ENCODE peak calls at places on chromosomes 6 and 20, in six cellular contexts. P is PC-3, C is mesendoderm, E is ovary, U is GM23248, O is cardiac muscle cell. K is an unnamed sample. For H3K4me1, the result is how much of the 10 kb centered on the place peaks cover.

GRCh38 chr6:21845018-21845417 is 251.5 kb downstream of the SOX4 start:
- DNase-seq in P (no peak), C (no peak), E (no peak), U (no peak), O (peak), K (no peak)

GRCh38 chr6:139943391-139943790 is 568.9 kb upstream of the CITED2 start:
- DNase-seq in P (peak), C (no peak), E (no peak), U (peak), O (peak), K (peak)

GRCh38 chr6:13427838-13428527 is 59.4 kb downstream of the GFOD1 start:
- DNase-seq in P (no peak), C (peak), E (no peak), U (no peak), O (no peak), K (no peak)

GRCh38 chr6:116500969-116501433 is 10.4 kb upstream of the CALHM5 start:
- DNase-seq in P (no peak), C (peak), E (no peak), U (peak), O (peak), K (no peak)

GRCh38 chr6:156687875-156688549 is 89.2 kb upstream of the ARID1B start:
- DNase-seq in P (peak), C (peak), E (no peak), U (peak), O (peak), K (peak)

GRCh38 chr6:46573140-46573539 is 79.5 kb downstream of the CYP39A1 start:
- DNase-seq in P (no peak), C (no peak), E (no peak), U (no peak), O (no peak), K (no peak)

GRCh38 chr6:159098636-159099106 is 53.9 kb upstream of the TAGAP start:
- DNase-seq in P (no peak), C (no peak), E (no peak), U (no peak), O (no peak), K (no peak)

GRCh38 chr20:20561172-20561571 is 151.3 kb downstream of the RALGAPA2 start:
- DNase-seq in P (no peak), C (no peak), E (no peak), U (no peak), O (no peak), K (no peak)

GRCh38 chr6:32397252-32397920 is 9.6 kb downstream of the BTNL2 start:
- DNase-seq in P (no peak), C (no peak), E (no peak), U (peak), O (no peak), K (no peak)

GRCh38 chr6:152305672-152306071 is 331.5 kb downstream of the SYNE1 start:
- DNase-seq in P (no peak), C (no peak), E (no peak), U (no peak), O (no peak), K (no peak)

GRCh38 chr20:10919549-10920140 is 245.8 kb upstream of the JAG1 start:
- DNase-seq in P (peak), C (no peak), E (peak), U (peak), O (peak), K (peak)

GRCh38 chr20:63846128-63846771 is 15.0 kb upstream of the ABHD16B start:
- DNase-seq in P (peak), C (peak), E (peak), U (peak), O (peak), K (peak)

GRCh38 chr20:6692566-6693168 is 74.8 kb upstream of the BMP2 start:
- DNase-seq in P (peak), C (no peak), E (no peak), U (no peak), O (no peak), K (no peak)

GRCh38 chr6:68059894-68060293 is 575.2 kb upstream of the ADGRB3 start:
- DNase-seq in P (no peak), C (no peak), E (no peak), U (no peak), O (peak), K (no peak)

GRCh38 chr6:13395272-13396237 is 67.2 kb upstream of the TBC1D7 start:
- DNase-seq in P (peak), C (peak), E (peak), U (peak), O (peak), K (no peak)

GRCh38 chr6:139313784-139314545 is 22.2 kb upstream of the TXLNB start:
- DNase-seq in P (no peak), C (peak), E (no peak), U (no peak), O (no peak), K (peak)

GRCh38 chr6:123821112-123821511 is 17.4 kb downstream of the NKAIN2 start:
- DNase-seq in P (no peak), C (no peak), E (no peak), U (no peak), O (no peak), K (no peak)

GRCh38 chr6:28864321-28864923 is 59.4 kb downstream of the TRIM27 start:
- DNase-seq in P (no peak), C (no peak), E (no peak), U (no peak), O (no peak), K (peak)

GRCh38 chr6:102415891-102416290 is 1022.4 kb downstream of the GRIK2 start:
- DNase-seq in P (no peak), C (no peak), E (no peak), U (no peak), O (no peak), K (no peak)

GRCh38 chr6:27889275-27889627 is 22.9 kb downstream of the OR2B2 start:
- DNase-seq in P (no peak), C (no peak), E (no peak), U (no peak), O (no peak), K (no peak)

GRCh38 chr6:134402372-134402984 is 84.6 kb upstream of the SGK1 start:
- DNase-seq in P (no peak), C (no peak), E (no peak), U (peak), O (no peak), K (no peak)

GRCh38 chr6:8481727-8482126 is 46.4 kb upstream of the SLC35B3 start:
- DNase-seq in P (peak), C (peak), E (no peak), U (peak), O (peak), K (no peak)

GRCh38 chr20:29427201-29428060 is 1830.0 kb upstream of the DEFB115 start:
- DNase-seq in P (no peak), C (no peak), E (no peak), U (no peak), O (no peak), K (no peak)

GRCh38 chr6:5731435-5731834 is 275.3 kb downstream of the NRN1 start:
- DNase-seq in P (no peak), C (no peak), E (no peak), U (no peak), O (no peak), K (no peak)

GRCh38 chr20:8287328-8287727 is 155.3 kb downstream of the PLCB1 start:
- DNase-seq in P (no peak), C (peak), E (no peak), U (no peak), O (no peak), K (no peak)

GRCh38 chr6:24696097-24696496 is 22.9 kb downstream of the C6orf62 start:
- DNase-seq in P (no peak), C (no peak), E (no peak), U (no peak), O (no peak), K (no peak)

GRCh38 chr20:44041001-44041400 is 126.3 kb downstream of the TOX2 start:
- DNase-seq in P (no peak), C (no peak), E (no peak), U (no peak), O (no peak), K (no peak)

GRCh38 chr6:23031986-23032385 is 462.6 kb downstream of the HDGFL1 start:
- DNase-seq in P (peak), C (no peak), E (no peak), U (peak), O (peak), K (no peak)

GRCh38 chr6:39330476-39330875 is 8.0 kb upstream of the KCNK16 start:
- DNase-seq in P (no peak), C (no peak), E (no peak), U (no peak), O (no peak), K (peak)

GRCh38 chr6:2790588-2790987 is 25.4 kb downstream of the WRNIP1 start:
- DNase-seq in P (peak), C (peak), E (no peak), U (peak), O (peak), K (peak)

GRCh38 chr6:2793491-2794151 is 28.4 kb downstream of the WRNIP1 start:
- DNase-seq in P (peak), C (no peak), E (no peak), U (peak), O (no peak), K (no peak)

GRCh38 chr6:2794171-2794730 is 29.1 kb downstream of the WRNIP1 start:
- DNase-seq in P (peak), C (no peak), E (no peak), U (peak), O (no peak), K (no peak)

GRCh38 chr6:2792330-2792729 is 27.1 kb downstream of the WRNIP1 start:
- DNase-seq in P (peak), C (no peak), E (no peak), U (no peak), O (peak), K (no peak)

GRCh38 chr6:2791124-2792050 is 26.2 kb downstream of the WRNIP1 start:
- DNase-seq in P (peak), C (peak), E (peak), U (peak), O (peak), K (peak)
- H3K4me1 ChIP-seq in P (half or more), C (under half), E (under half), U (under half), O (under half), K (under half)

GRCh38 chr6:36751091-36751490 is 53.5 kb downstream of the RAB44 start:
- DNase-seq in P (peak), C (no peak), E (no peak), U (peak), O (no peak), K (peak)
- H3K4me1 ChIP-seq in P (under half), C (under half), E (under half), U (under half), O (under half), K (under half)

GRCh38 chr6:43093361-43094289 is 17.5 kb downstream of the PTK7 start:
- DNase-seq in P (no peak), C (peak), E (peak), U (peak), O (peak), K (peak)
- H3K4me1 ChIP-seq in P (half or more), C (under half), E (under half), U (half or more), O (under half), K (half or more)

GRCh38 chr6:157763894-157764345 is 59.1 kb upstream of the SNX9 start:
- DNase-seq in P (no peak), C (no peak), E (no peak), U (no peak), O (no peak), K (no peak)

GRCh38 chr6:157761926-157762325 is 61.1 kb upstream of the SNX9 start:
- DNase-seq in P (no peak), C (no peak), E (no peak), U (no peak), O (no peak), K (no peak)

GRCh38 chr6:157763129-157763893 is 59.7 kb upstream of the SNX9 start:
- DNase-seq in P (peak), C (peak), E (peak), U (peak), O (peak), K (no peak)

GRCh38 chr6:157762636-157763035 is 60.4 kb upstream of the SNX9 start:
- DNase-seq in P (no peak), C (peak), E (no peak), U (peak), O (no peak), K (no peak)

GRCh38 chr6:157764346-157765068 is 58.5 kb upstream of the SNX9 start:
- DNase-seq in P (peak), C (peak), E (peak), U (peak), O (peak), K (peak)
- H3K4me1 ChIP-seq in P (half or more), C (under half), E (under half), U (half or more), O (under half), K (under half)

GRCh38 chr6:52392944-52393343 is 27.2 kb upstream of the EFHC1 start:
- DNase-seq in P (peak), C (no peak), E (no peak), U (peak), O (peak), K (no peak)
- H3K4me1 ChIP-seq in P (under half), C (under half), E (under half), U (under half), O (under half), K (under half)

GRCh38 chr20:60088236-60088635 is 130.0 kb downstream of the CDH26 start:
- DNase-seq in P (no peak), C (no peak), E (no peak), U (no peak), O (no peak), K (no peak)
- H3K4me1 ChIP-seq in P (under half), C (under half), E (under half), U (under half), O (under half), K (under half)

DNA sequence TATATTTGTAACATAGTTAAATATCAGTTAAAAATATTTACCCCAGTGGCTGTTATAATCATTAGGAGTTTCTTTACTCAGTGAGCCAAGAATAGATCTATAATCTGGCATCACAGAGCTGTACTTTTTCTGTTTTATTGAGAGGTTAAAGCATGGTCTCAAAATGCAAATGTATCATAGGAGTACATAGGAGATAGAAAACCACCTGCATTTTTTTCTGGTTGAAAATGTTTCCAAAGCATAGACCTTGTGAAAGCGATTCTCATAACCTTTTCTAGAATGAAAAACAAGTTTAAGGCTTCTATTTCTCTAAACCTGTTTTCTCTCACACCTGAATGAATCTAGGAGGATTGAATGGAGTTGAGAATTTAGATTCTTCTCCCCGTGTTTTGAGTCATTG is 14.4 kb downstream of the KCNQ5 start:
- DNase-seq in P (no peak), C (no peak), E (no peak), U (no peak), O (no peak), K (no peak)
- H3K4me1 ChIP-seq in P (under half), C (under half), E (under half), U (under half), O (half or more), K (under half)

DNA sequence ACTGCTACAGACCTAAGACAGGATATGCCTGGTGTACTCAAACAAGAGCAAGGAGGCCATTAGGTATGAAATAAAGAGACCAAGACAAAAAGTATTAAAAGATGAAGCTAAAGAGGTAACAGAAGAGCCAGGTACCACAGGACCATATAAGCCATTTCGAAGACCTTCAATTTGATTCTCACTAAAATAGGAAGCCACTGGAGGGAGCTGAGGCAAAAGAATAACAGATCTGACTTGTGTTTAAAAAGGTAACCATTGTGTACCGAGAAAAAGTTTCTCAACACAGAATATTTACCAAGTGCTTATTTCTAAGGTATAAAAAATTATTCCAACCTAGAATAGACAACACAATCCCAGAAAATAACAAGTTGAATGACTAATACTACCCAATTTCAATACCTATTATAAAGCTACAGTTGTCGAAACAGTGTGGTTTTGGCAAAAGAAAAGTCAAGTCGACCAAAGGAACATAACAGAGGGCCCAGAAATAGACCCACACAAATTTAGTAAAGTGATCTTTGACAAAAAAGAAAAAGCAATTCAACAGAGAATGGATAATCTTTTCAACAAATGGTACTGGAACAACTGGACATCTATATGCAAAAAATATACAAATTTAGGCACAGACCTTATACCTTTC is 125.3 kb upstream of the DST start:
- DNase-seq in P (peak), C (no peak), E (no peak), U (no peak), O (no peak), K (no peak)
- H3K4me1 ChIP-seq in P (under half), C (under half), E (under half), U (half or more), O (under half), K (half or more)

GRCh38 chr20:41275181-41275793 is 42.2 kb downstream of the ZHX3 start:
- DNase-seq in P (peak), C (no peak), E (no peak), U (peak), O (no peak), K (peak)
- H3K4me1 ChIP-seq in P (under half), C (under half), E (under half), U (under half), O (under half), K (under half)

DNA sequence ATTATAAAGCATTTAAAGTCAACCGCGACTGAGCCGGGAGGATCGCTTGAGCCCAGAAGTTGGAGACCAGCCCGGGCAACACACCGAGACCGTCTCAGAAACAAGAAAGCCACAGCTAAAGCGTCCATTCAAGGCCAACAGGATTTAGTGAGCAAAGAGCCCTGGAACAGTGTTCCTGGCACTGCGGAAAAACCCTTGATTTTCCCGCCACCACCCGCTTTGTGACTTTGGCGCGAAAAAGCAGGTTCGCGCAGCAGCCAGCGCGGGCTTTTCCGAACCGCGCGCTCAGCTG is 669 bp downstream of the PCNA start:
- DNase-seq in P (no peak), C (no peak), E (no peak), U (no peak), O (no peak), K (no peak)
- H3K4me1 ChIP-seq in P (under half), C (under half), E (under half), U (under half), O (under half), K (under half)